ENCODE peak calls at places on chromosomes 5 and 9, in four cellular contexts. L is Panc1, E is keratinocyte, F is fibroblast of the aortic adventitia. Q is an unnamed sample.

GRCh38 chr5:172958268-172959046 is 767 bp upstream of the RPL26L1 start:
- DNase-seq in L (no peak), E (no peak), F (peak; percentile 52), Q (no peak)

GRCh38 chr5:68711311-68712200 is 382.3 kb upstream of the SLC30A5 start:
- DNase-seq in L (no peak), E (no peak), F (no peak), Q (no peak)

GRCh38 chr9:69609156-69609555 is 63.0 kb downstream of the APBA1 start:
- DNase-seq in L (no peak), E (no peak), F (no peak), Q (no peak)

GRCh38 chr5:12114075-12114474 is 209.8 kb upstream of the CTNND2 start:
- DNase-seq in L (no peak), E (no peak), F (no peak), Q (no peak)

GRCh38 chr5:179154346-179154990 is 94.3 kb downstream of the ZNF354C start:
- DNase-seq in L (no peak), E (no peak), F (no peak), Q (no peak)

GRCh38 chr5:39420482-39421145 is 4.2 kb downstream of the DAB2 start:
- DNase-seq in L (no peak), E (no peak), F (peak; percentile 92), Q (no peak)

GRCh38 chr5:116343961-116344360 is 230.7 kb downstream of the SEMA6A start:
- DNase-seq in L (no peak), E (no peak), F (no peak), Q (no peak)

GRCh38 chr5:168552146-168552545 is 23.0 kb downstream of the FBLL1 start:
- DNase-seq in L (no peak), E (no peak), F (peak; percentile 99), Q (no peak)

GRCh38 chr5:144453753-144454152 is 283.1 kb downstream of the KCTD16 start:
- DNase-seq in L (no peak), E (no peak), F (no peak), Q (no peak)

GRCh38 chr9:126471084-126471611 is 142.6 kb upstream of the LMX1B start:
- DNase-seq in L (no peak), E (no peak), F (peak; percentile 42), Q (peak; percentile 37)

GRCh38 chr9:90105793-90106192 is 501.0 kb downstream of the GADD45G start:
- DNase-seq in L (no peak), E (no peak), F (no peak), Q (no peak)

GRCh38 chr9:105932276-105932675 is 237.9 kb downstream of the TMEM38B start:
- DNase-seq in L (no peak), E (no peak), F (no peak), Q (no peak)

GRCh38 chr9:32264171-32264862 is 120.1 kb upstream of the ACO1 start:
- DNase-seq in L (no peak), E (no peak), F (peak; percentile 25), Q (no peak)

GRCh38 chr5:87164409-87164808 is 103.3 kb upstream of the RASA1 start:
- DNase-seq in L (no peak), E (no peak), F (no peak), Q (no peak)

GRCh38 chr5:146388418-146388817 is 49.8 kb downstream of the POU4F3 start:
- DNase-seq in L (no peak), E (no peak), F (peak; percentile 19), Q (no peak)

GRCh38 chr9:18905883-18906649 is 126.9 kb downstream of the SAXO1 start:
- DNase-seq in L (no peak), E (no peak), F (no peak), Q (no peak)

GRCh38 chr9:121655231-121655755 is 3.9 kb downstream of the DAB2IP start:
- DNase-seq in L (no peak), E (no peak), F (no peak), Q (no peak)

GRCh38 chr5:170315154-170315553 is 17.6 kb upstream of the LCP2 start:
- DNase-seq in L (no peak), E (no peak), F (peak; percentile 25), Q (no peak)

GRCh38 chr5:1105350-1106265 is 6.3 kb downstream of the SLC12A7 start:
- DNase-seq in L (no peak), E (no peak), F (peak; percentile 31), Q (no peak)

GRCh38 chr9:2657427-2657826 is 35.8 kb downstream of the VLDLR start:
- DNase-seq in L (no peak), E (no peak), F (no peak), Q (no peak)

GRCh38 chr5:16906255-16906654 is 29.8 kb downstream of the MYO10 start:
- DNase-seq in L (no peak), E (no peak), F (no peak), Q (no peak)

GRCh38 chr5:24059006-24059405 is 551.6 kb downstream of the PRDM9 start:
- DNase-seq in L (no peak), E (no peak), F (no peak), Q (no peak)

GRCh38 chr5:169161022-169161680 is 139.8 kb downstream of the SLIT3 start:
- DNase-seq in L (no peak), E (no peak), F (peak; percentile 98), Q (peak; percentile 50)

GRCh38 chr5:166722939-166723338 is 1568.5 kb upstream of the WWC1 start:
- DNase-seq in L (peak; percentile 35), E (peak; percentile 21), F (peak; percentile 6), Q (no peak)

GRCh38 chr5:9653811-9654210 is 23.7 kb upstream of the TAS2R1 start:
- DNase-seq in L (no peak), E (no peak), F (peak; percentile 93), Q (no peak)

GRCh38 chr9:21653589-21653988 is 148.8 kb upstream of the MTAP start:
- DNase-seq in L (no peak), E (no peak), F (no peak), Q (no peak)

GRCh38 chr9:109817846-109818472 is 38.0 kb downstream of the PALM2AKAP2 start:
- DNase-seq in L (peak; percentile 69), E (peak; percentile 78), F (peak; percentile 98), Q (peak; percentile 65)

GRCh38 chr9:123269316-123269715 is 930 bp upstream of the STRBP start:
- DNase-seq in L (no peak), E (no peak), F (no peak), Q (no peak)

GRCh38 chr9:98742325-98743280 is 33.9 kb upstream of the GABBR2 start:
- DNase-seq in L (no peak), E (no peak), F (peak; percentile 48), Q (no peak)

GRCh38 chr9:108956098-108956533 is 21.9 kb downstream of the ABITRAM start:
- DNase-seq in L (no peak), E (no peak), F (no peak), Q (no peak)

GRCh38 chr9:2157277-2158105 is 142.3 kb downstream of the SMARCA2 start:
- DNase-seq in L (no peak), E (no peak), F (peak; percentile 60), Q (no peak)

GRCh38 chr5:51378778-51379652 is 4.2 kb upstream of the ISL1 start:
- DNase-seq in L (no peak), E (no peak), F (peak; percentile 28), Q (no peak)
- TF ChIP-seq CTCF in L (no peak), E (no peak), F (no peak), Q (no peak)

GRCh38 chr9:84932915-84933527 is 263.5 kb downstream of the NTRK2 start:
- DNase-seq in L (no peak), E (no peak), F (peak; percentile 2), Q (no peak)
- TF ChIP-seq CTCF in L (no peak), E (peak; percentile 7), F (no peak), Q (no peak)

DNA sequence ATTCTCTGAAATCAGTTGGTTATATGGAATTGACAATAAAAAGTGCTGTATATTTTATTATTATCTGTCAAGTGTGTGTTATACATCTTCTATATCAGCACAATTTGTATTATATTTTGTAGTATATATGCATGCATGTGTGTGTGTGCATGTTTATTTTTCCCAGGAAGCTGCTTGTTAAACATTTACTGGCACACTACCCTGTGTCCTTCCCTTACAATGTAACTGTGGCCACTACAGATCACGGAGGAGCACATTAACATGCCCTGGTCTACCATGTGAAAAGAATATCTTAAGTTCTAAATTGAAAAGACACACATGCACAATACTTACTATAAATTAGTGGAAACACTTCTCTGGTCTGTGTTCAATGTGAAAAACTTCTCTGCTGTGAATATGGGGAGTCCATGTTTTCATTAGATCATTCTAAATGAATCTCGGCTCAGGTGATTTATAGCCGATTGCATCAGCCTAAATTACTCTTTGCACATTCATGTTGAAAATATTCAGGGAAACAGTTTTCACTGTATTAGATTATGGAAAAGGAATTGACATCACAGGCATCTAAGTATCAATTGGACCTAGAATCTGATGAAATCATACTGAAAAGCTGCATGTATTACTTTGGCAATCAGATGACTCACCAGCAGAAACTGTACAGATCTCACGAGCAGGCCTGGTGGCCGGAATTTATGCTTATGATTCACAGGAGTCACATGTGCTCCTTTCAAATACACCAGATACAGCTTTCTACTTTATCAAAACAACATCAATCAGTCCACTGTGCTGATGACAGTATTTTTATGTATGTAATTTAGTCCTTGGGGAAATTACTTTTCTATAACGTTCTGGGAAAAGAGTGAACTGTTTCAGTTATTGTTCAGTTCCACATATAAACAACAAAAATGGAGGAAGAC is 39.4 kb downstream of the LURAP1L start:
- DNase-seq in L (peak; percentile 80), E (peak; percentile 92), F (peak; percentile 100), Q (no peak)
- TF ChIP-seq CTCF in L (no peak), E (peak; percentile 11), F (peak; percentile 59), Q (no peak)

DNA sequence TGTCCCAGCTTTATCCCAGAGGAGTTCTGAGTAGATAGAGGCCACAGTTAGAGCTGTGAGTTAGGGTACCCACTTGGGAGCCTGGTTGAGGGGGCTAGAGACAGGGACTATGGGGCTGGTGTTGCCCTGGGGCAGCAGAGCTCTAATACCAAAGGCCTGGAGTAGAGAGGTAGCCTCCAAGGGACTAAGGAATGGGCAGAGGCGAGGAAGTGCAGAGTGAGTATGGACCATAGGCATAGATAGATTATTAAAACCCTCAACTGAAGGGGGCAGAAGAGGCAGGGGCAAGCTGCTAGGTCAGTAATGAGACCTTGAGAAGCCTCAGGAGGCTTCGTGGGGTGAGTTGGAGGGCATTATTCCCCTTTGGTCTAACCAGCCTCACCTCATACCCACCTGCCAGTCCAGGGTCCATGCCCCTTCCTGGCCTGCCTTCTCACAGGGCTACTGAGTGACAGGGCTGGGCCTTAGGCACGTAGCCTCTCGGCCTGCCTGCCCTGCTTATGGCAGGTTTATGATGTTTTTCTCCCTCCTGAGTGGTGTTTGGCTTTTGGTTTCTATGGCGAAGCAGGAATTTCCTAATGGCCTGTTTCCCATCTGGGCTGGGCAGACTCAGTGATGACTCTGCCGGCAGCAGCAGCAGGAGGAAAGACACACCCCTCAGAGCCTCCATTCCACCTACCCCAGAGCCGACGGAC is 8.0 kb downstream of the PDLIM4 start:
- DNase-seq in L (no peak), E (no peak), F (peak; percentile 94), Q (no peak)
- TF ChIP-seq CTCF in L (no peak), E (no peak), F (no peak), Q (no peak)

GRCh38 chr5:90709323-90710148 is 150.9 kb downstream of the ADGRV1 start:
- DNase-seq in L (peak; percentile 22), E (no peak), F (peak; percentile 36), Q (no peak)
- TF ChIP-seq CTCF in L (peak; percentile 84), E (peak; percentile 68), F (peak; percentile 86), Q (no peak)